ENCODE peak calls at places on chromosomes 2 and 18, in nine cellular contexts. F is thoracic aorta; C is PC-3; Z is IMR-90; W is astrocyte; P is mucosa of descending colon; U is pancreas; J is CD8-positive, alpha-beta T cell; M is gastrocnemius medialis. K is an unnamed sample.

GRCh38 chr18:27315001-27315400 is 129.9 kb upstream of the CHST9 start:
- DNase-seq in F (no peak), C (peak; percentile 2), Z (no peak), W (no peak), P (no peak), U (no peak), J (no peak), M (no peak), K (no peak)

GRCh38 chr2:108607706-108608301 is 73.5 kb downstream of the LIMS1 start:
- DNase-seq in F (no peak), C (peak; percentile 60), Z (peak; percentile 59), W (no peak), P (peak; percentile 66), U (peak; percentile 43), J (peak; percentile 62), M (no peak), K (no peak)

GRCh38 chr2:68784849-68785248 is 50.2 kb downstream of the ARHGAP25 start:
- DNase-seq in F (no peak), C (no peak), Z (no peak), W (no peak), P (no peak), U (no peak), J (no peak), M (no peak), K (no peak)

GRCh38 chr2:109213646-109214417 is 84.8 kb downstream of the SH3RF3 start:
- DNase-seq in F (no peak), C (peak; percentile 90), Z (peak; percentile 67), W (peak; percentile 82), P (no peak), U (no peak), J (peak; percentile 67), M (no peak), K (no peak)

GRCh38 chr2:60370835-60371618 is 182.4 kb downstream of the BCL11A start:
- DNase-seq in F (no peak), C (no peak), Z (no peak), W (no peak), P (no peak), U (no peak), J (no peak), M (no peak), K (no peak)

GRCh38 chr18:7590800-7591560 is 23.9 kb downstream of the PTPRM start:
- DNase-seq in F (no peak), C (peak; percentile 20), Z (peak; percentile 52), W (no peak), P (no peak), U (no peak), J (no peak), M (no peak), K (no peak)

GRCh38 chr2:196750977-196751631 is 48.4 kb downstream of the GTF3C3 start:
- DNase-seq in F (no peak), C (peak; percentile 84), Z (peak; percentile 61), W (peak; percentile 40), P (peak; percentile 84), U (peak; percentile 60), J (peak; percentile 67), M (no peak), K (peak; percentile 4)

GRCh38 chr2:160924936-160925353 is 235.3 kb upstream of the TANK start:
- DNase-seq in F (no peak), C (no peak), Z (no peak), W (no peak), P (no peak), U (no peak), J (no peak), M (no peak), K (no peak)

GRCh38 chr2:46187112-46187618 is 110.0 kb upstream of the EPAS1 start:
- DNase-seq in F (no peak), C (peak; percentile 62), Z (peak; percentile 71), W (peak; percentile 49), P (peak; percentile 55), U (peak; percentile 79), J (peak; percentile 46), M (peak; percentile 19), K (peak; percentile 80)

GRCh38 chr18:13376298-13376840 is 157.8 kb downstream of the LDLRAD4 start:
- DNase-seq in F (no peak), C (no peak), Z (no peak), W (peak; percentile 38), P (no peak), U (no peak), J (peak; percentile 62), M (no peak), K (no peak)

GRCh38 chr18:79368681-79369080 is 27.0 kb upstream of the NFATC1 start:
- DNase-seq in F (no peak), C (no peak), Z (no peak), W (no peak), P (no peak), U (no peak), J (peak; percentile 60), M (no peak), K (no peak)

GRCh38 chr2:135875491-135876065 is 665 bp downstream of the MCM6 start:
- DNase-seq in F (no peak), C (peak; percentile 49), Z (peak; percentile 60), W (peak; percentile 46), P (peak; percentile 56), U (peak; percentile 42), J (peak; percentile 75), M (peak; percentile 9), K (no peak)

GRCh38 chr2:181172676-181173075 is 192.3 kb downstream of the UBE2E3 start:
- DNase-seq in F (no peak), C (no peak), Z (no peak), W (no peak), P (no peak), U (no peak), J (no peak), M (no peak), K (no peak)

GRCh38 chr18:76495435-76496199 is 575 bp upstream of the ZNF516 start:
- DNase-seq in F (no peak), C (no peak), Z (peak; percentile 65), W (peak; percentile 56), P (peak; percentile 61), U (peak; percentile 46), J (no peak), M (no peak), K (no peak)

GRCh38 chr2:10254373-10255188 is 48.1 kb upstream of the HPCAL1 start:
- DNase-seq in F (no peak), C (peak; percentile 81), Z (peak; percentile 30), W (peak; percentile 40), P (no peak), U (no peak), J (no peak), M (no peak), K (no peak)

GRCh38 chr2:25397777-25398176 is 56.1 kb upstream of the DNMT3A start:
- DNase-seq in F (no peak), C (no peak), Z (no peak), W (no peak), P (no peak), U (no peak), J (no peak), M (no peak), K (no peak)

GRCh38 chr2:163887182-163887581 is 151.4 kb upstream of the FIGN start:
- DNase-seq in F (no peak), C (peak; percentile 10), Z (no peak), W (no peak), P (no peak), U (no peak), J (no peak), M (no peak), K (no peak)
- TF ChIP-seq CTCF in F (peak; percentile 33), C (peak; percentile 48), Z (peak; percentile 4), W (peak; percentile 33), P (no peak), U (peak; percentile 22), J (no peak), M (peak; percentile 10), K (no peak)

GRCh38 chr2:39778775-39779751 is at the start of gene THUMPD2:
- DNase-seq in F (peak; percentile 15), C (peak; percentile 80), Z (peak; percentile 62), W (peak; percentile 51), P (peak; percentile 80), U (peak; percentile 78), J (peak; percentile 73), M (peak; percentile 8), K (no peak)

GRCh38 chr2:39782591-39782990 is 3.5 kb upstream of the THUMPD2 start:
- DNase-seq in F (no peak), C (no peak), Z (no peak), W (no peak), P (no peak), U (no peak), J (no peak), M (no peak), K (no peak)

GRCh38 chr2:39779926-39780325 is 868 bp upstream of the THUMPD2 start:
- DNase-seq in F (no peak), C (no peak), Z (no peak), W (no peak), P (no peak), U (no peak), J (no peak), M (no peak), K (no peak)

GRCh38 chr2:39781697-39782096 is 2.6 kb upstream of the THUMPD2 start:
- DNase-seq in F (no peak), C (no peak), Z (no peak), W (no peak), P (no peak), U (no peak), J (no peak), M (no peak), K (no peak)

GRCh38 chr2:39780825-39781600 is 2.0 kb upstream of the THUMPD2 start:
- DNase-seq in F (no peak), C (no peak), Z (no peak), W (no peak), P (no peak), U (no peak), J (no peak), M (no peak), K (no peak)
- H3K4me3 ChIP-seq in F (peak overlapping the region; percentile 21), C (no peak overlapping the region), Z (no peak overlapping the region), W (no peak overlapping the region), P (no peak overlapping the region), U (no peak overlapping the region), J (no peak overlapping the region), M (no peak overlapping the region), K (no peak overlapping the region)

DNA sequence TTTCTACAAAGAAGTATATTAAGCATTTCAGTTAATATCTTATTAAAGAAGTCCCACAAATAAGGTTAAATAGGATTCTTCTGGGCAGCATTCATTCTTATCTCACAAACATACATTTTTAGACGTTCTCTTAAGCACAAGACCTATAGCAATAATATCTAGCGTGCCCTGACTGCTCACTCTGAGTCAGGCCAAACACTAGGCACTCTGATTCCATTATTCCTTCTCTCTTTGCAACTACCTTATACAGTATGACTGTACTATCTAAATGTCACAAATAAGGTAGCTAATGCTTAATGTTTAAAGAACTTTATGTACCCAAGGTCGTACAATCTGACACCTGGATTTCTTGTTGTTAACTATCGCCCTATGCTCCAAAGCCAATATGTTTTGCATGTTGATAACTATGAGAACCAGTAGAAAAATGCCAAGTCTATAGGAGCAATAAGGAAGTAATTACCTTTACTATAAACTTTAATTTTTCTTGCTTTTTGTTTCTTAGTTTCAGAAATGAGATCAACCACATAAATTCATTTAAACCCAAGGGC is 352.2 kb downstream of the IRS1 start:
- DNase-seq in F (no peak), C (peak; percentile 38), Z (peak; percentile 35), W (no peak), P (no peak), U (no peak), J (no peak), M (no peak), K (no peak)
- H3K36me3 ChIP-seq in F (no peaks in the 10 kb centered on the region), C (peaks cover under 1% of the 10 kb centered on the region), Z (no peaks in the 10 kb centered on the region), W (no peaks in the 10 kb centered on the region), P (no peaks in the 10 kb centered on the region), U (no peaks in the 10 kb centered on the region), J (no peaks in the 10 kb centered on the region), M (no peaks in the 10 kb centered on the region), K (no peaks in the 10 kb centered on the region)

DNA sequence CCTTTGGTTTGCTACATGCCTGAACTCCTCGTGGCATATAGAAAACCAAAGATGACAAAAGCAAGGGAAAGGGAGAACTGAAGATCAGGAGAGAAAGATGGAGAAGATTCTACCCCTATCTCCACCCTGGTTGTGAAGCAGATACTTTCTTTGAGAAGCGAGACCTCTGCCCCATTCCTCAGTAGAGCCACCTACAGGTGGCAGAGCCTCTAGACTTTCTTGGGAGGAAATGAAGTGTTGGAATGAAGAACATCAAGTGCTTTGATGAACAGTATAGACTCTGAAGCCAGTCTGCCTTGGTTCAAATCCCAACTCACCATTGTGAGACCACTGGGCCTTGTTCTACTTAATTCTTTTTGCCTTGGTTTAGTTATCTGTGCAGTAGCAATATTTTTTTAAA is 348.8 kb upstream of the ETAA1 start:
- DNase-seq in F (no peak), C (peak; percentile 12), Z (no peak), W (no peak), P (no peak), U (no peak), J (no peak), M (no peak), K (no peak)
- TF ChIP-seq CTCF in F (no peak), C (peak; percentile 41), Z (no peak), W (no peak), P (no peak), U (no peak), J (no peak), M (no peak), K (no peak)

K was measured in BJ.